ENCODE peak calls at places on chromosome 5, in four cellular contexts. T, Q, M and L are unnamed samples.

GRCh38 chr5:131224387-131225191 is 39.3 kb upstream of the CDC42SE2 start:
- DNase-seq in T (no peak), Q (no peak), M (peak; percentile 14), L (no peak)

GRCh38 chr5:1410156-1411014 is 34.9 kb downstream of the SLC6A3 start:
- DNase-seq in T (no peak), Q (no peak), M (no peak), L (no peak)

GRCh38 chr5:30878751-30879150 is 314.7 kb upstream of the CDH6 start:
- DNase-seq in T (no peak), Q (no peak), M (no peak), L (no peak)

GRCh38 chr5:143837306-143837848 is 25.4 kb downstream of the HMHB1 start:
- DNase-seq in T (no peak), Q (peak; percentile 69), M (peak; percentile 68), L (no peak)

GRCh38 chr5:81768960-81769452 is 18.1 kb upstream of the SSBP2 start:
- DNase-seq in T (no peak), Q (peak; percentile 84), M (peak; percentile 93), L (peak; percentile 92)

GRCh38 chr5:16794381-16794913 is 141.6 kb downstream of the MYO10 start:
- DNase-seq in T (no peak), Q (no peak), M (no peak), L (no peak)

GRCh38 chr5:138346889-138347288 is 5.6 kb upstream of the KDM3B start:
- DNase-seq in T (no peak), Q (no peak), M (no peak), L (no peak)

GRCh38 chr5:162325143-162325727 is 257.7 kb downstream of the GABRG2 start:
- DNase-seq in T (no peak), Q (no peak), M (no peak), L (no peak)

GRCh38 chr5:2981652-2982051 is 230.2 kb upstream of the IRX2 start:
- DNase-seq in T (no peak), Q (no peak), M (no peak), L (no peak)

GRCh38 chr5:176416123-176416924 is at the start of gene CLTB:
- DNase-seq in T (peak; percentile 72), Q (peak; percentile 83), M (peak; percentile 80), L (peak; percentile 92)

GRCh38 chr5:111159845-111160244 is 64.3 kb upstream of the CAMK4 start:
- DNase-seq in T (no peak), Q (no peak), M (no peak), L (no peak)

GRCh38 chr5:57171818-57172465 is 1.9 kb upstream of the GPBP1 start:
- DNase-seq in T (no peak), Q (no peak), M (peak; percentile 56), L (no peak)